ENCODE peak calls at places on chromosomes 4 and X, in eight cellular contexts. One of them, this sample, is unnamed.

GRCh38 chrX:111114806-111115205 is 18.8 kb downstream of the PAK3 start:
- DNase-seq in ovary: no peak
- DNase-seq in stomach: no peak
- DNase-seq in spleen: no peak
- DNase-seq in neural progenitor cell: no peak
- DNase-seq in A549: no peak
- DNase-seq in CD8-positive, alpha-beta T cell: no peak
- DNase-seq in left ventricle myocardium inferior: no peak
- DNase-seq in this sample: no peak

GRCh38 chr4:6041794-6042193 is 23.6 kb upstream of the C4orf50 start:
- DNase-seq in stomach: no peak
- DNase-seq in spleen: no peak
- DNase-seq in CD8-positive, alpha-beta T cell: no peak
- DNase-seq in A549: no peak
- DNase-seq in left ventricle myocardium inferior: no peak
- DNase-seq in ovary: no peak
- DNase-seq in neural progenitor cell: no peak
- DNase-seq in this sample: no peak

GRCh38 chr4:106530816-106531215 is 162.2 kb upstream of the GIMD1 start:
- DNase-seq in neural progenitor cell: no peak
- DNase-seq in left ventricle myocardium inferior: no peak
- DNase-seq in ovary: no peak
- DNase-seq in stomach: no peak
- DNase-seq in A549: no peak
- DNase-seq in CD8-positive, alpha-beta T cell: no peak
- DNase-seq in spleen: no peak
- DNase-seq in this sample: no peak

GRCh38 chr4:126051709-126052424 is 737.1 kb downstream of the FAT4 start:
- DNase-seq in ovary: no peak
- DNase-seq in spleen: no peak
- DNase-seq in left ventricle myocardium inferior: no peak
- DNase-seq in A549: no peak
- DNase-seq in stomach: no peak
- DNase-seq in CD8-positive, alpha-beta T cell: no peak
- DNase-seq in neural progenitor cell: no peak
- DNase-seq in this sample: no peak

GRCh38 chr4:86977621-86978184 is 42.9 kb downstream of the AFF1 start:
- DNase-seq in stomach: no peak
- DNase-seq in ovary: no peak
- DNase-seq in neural progenitor cell: no peak
- DNase-seq in spleen: no peak
- DNase-seq in left ventricle myocardium inferior: no peak
- DNase-seq in A549: peak; percentile 90
- DNase-seq in CD8-positive, alpha-beta T cell: no peak
- DNase-seq in this sample: peak; percentile 52

GRCh38 chr4:85474818-85475630 is at the start of gene ARHGAP24:
- DNase-seq in left ventricle myocardium inferior: peak; percentile 87
- DNase-seq in stomach: peak; percentile 91
- DNase-seq in neural progenitor cell: peak; percentile 94
- DNase-seq in A549: peak; percentile 91
- DNase-seq in CD8-positive, alpha-beta T cell: no peak
- DNase-seq in spleen: peak; percentile 95
- DNase-seq in ovary: peak; percentile 81
- DNase-seq in this sample: peak; percentile 80

GRCh38 chr4:71126719-71127118 is 133.3 kb downstream of the DCK start:
- DNase-seq in A549: peak; percentile 58
- DNase-seq in spleen: no peak
- DNase-seq in stomach: no peak
- DNase-seq in left ventricle myocardium inferior: no peak
- DNase-seq in CD8-positive, alpha-beta T cell: no peak
- DNase-seq in ovary: no peak
- DNase-seq in neural progenitor cell: no peak
- DNase-seq in this sample: peak; percentile 78

GRCh38 chrX:42219231-42219630 is 295.9 kb upstream of the CASK start:
- DNase-seq in spleen: no peak
- DNase-seq in neural progenitor cell: no peak
- DNase-seq in CD8-positive, alpha-beta T cell: no peak
- DNase-seq in stomach: no peak
- DNase-seq in A549: no peak
- DNase-seq in left ventricle myocardium inferior: no peak
- DNase-seq in ovary: no peak
- DNase-seq in this sample: no peak

GRCh38 chrX:151365579-151365978 is 31.4 kb upstream of the VMA21 start:
- DNase-seq in spleen: no peak
- DNase-seq in ovary: no peak
- DNase-seq in A549: no peak
- DNase-seq in neural progenitor cell: no peak
- DNase-seq in left ventricle myocardium inferior: no peak
- DNase-seq in CD8-positive, alpha-beta T cell: no peak
- DNase-seq in stomach: no peak
- DNase-seq in this sample: no peak

GRCh38 chrX:134661295-134661694 is 3.0 kb upstream of the PLAC1 start:
- DNase-seq in spleen: no peak
- DNase-seq in A549: no peak
- DNase-seq in left ventricle myocardium inferior: no peak
- DNase-seq in neural progenitor cell: no peak
- DNase-seq in CD8-positive, alpha-beta T cell: no peak
- DNase-seq in ovary: no peak
- DNase-seq in stomach: no peak
- DNase-seq in this sample: no peak

GRCh38 chr4:47032405-47033106 is 1.2 kb downstream of the GABRB1 start:
- DNase-seq in CD8-positive, alpha-beta T cell: peak; percentile 56
- DNase-seq in A549: peak; percentile 30
- DNase-seq in ovary: peak; percentile 9
- DNase-seq in stomach: peak; percentile 48
- DNase-seq in neural progenitor cell: peak; percentile 88
- DNase-seq in spleen: peak; percentile 73
- DNase-seq in left ventricle myocardium inferior: peak; percentile 46
- DNase-seq in this sample: peak; percentile 38

GRCh38 chr4:148442830-148443549 is 776 bp upstream of the NR3C2 start:
- DNase-seq in spleen: peak; percentile 90
- DNase-seq in neural progenitor cell: no peak
- DNase-seq in left ventricle myocardium inferior: peak; percentile 32
- DNase-seq in A549: no peak
- DNase-seq in ovary: no peak
- DNase-seq in CD8-positive, alpha-beta T cell: no peak
- DNase-seq in stomach: no peak
- DNase-seq in this sample: no peak

GRCh38 chr4:173169178-173169427 is 492 bp downstream of the GALNT7 start:
- DNase-seq in CD8-positive, alpha-beta T cell: no peak
- DNase-seq in neural progenitor cell: peak; percentile 70
- DNase-seq in A549: no peak
- DNase-seq in left ventricle myocardium inferior: no peak
- DNase-seq in stomach: no peak
- DNase-seq in ovary: no peak
- DNase-seq in spleen: no peak
- DNase-seq in this sample: no peak

GRCh38 chr4:52510939-52511583 is 148.0 kb downstream of the USP46 start:
- DNase-seq in spleen: no peak
- DNase-seq in CD8-positive, alpha-beta T cell: no peak
- DNase-seq in ovary: no peak
- DNase-seq in neural progenitor cell: no peak
- DNase-seq in left ventricle myocardium inferior: no peak
- DNase-seq in stomach: no peak
- DNase-seq in A549: no peak
- DNase-seq in this sample: no peak

GRCh38 chr4:53637348-53637747 is 46.1 kb upstream of the LNX1 start:
- DNase-seq in stomach: no peak
- DNase-seq in CD8-positive, alpha-beta T cell: no peak
- DNase-seq in left ventricle myocardium inferior: no peak
- DNase-seq in ovary: no peak
- DNase-seq in spleen: no peak
- DNase-seq in A549: no peak
- DNase-seq in neural progenitor cell: no peak
- DNase-seq in this sample: no peak

GRCh38 chr4:726235-726787 is 20.7 kb downstream of the PCGF3 start:
- DNase-seq in left ventricle myocardium inferior: no peak
- DNase-seq in stomach: no peak
- DNase-seq in neural progenitor cell: no peak
- DNase-seq in A549: no peak
- DNase-seq in ovary: peak; percentile 44
- DNase-seq in spleen: no peak
- DNase-seq in CD8-positive, alpha-beta T cell: no peak
- DNase-seq in this sample: no peak

DNA sequence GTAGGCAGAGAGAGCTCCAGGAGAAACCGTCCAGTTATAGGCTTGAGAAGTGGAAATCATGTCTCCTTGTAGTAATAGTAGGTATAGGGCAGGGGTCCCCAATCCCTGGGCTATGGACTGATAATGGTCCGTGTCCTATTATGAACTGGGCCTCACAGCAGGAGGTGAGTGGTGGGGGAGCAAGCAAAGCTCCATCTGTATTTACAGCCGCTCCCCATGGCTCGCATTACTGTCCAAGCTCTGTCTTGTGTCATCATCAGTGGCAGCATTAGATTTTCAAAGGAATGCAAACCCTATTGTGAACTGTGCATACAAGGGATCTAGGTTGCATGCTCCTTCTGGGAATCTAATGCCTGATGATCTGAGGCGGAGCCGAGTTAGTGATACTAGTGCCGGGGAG is 67.5 kb downstream of the MRPL1 start:
- DNase-seq in spleen: no peak
- DNase-seq in left ventricle myocardium inferior: no peak
- DNase-seq in ovary: no peak
- DNase-seq in stomach: no peak
- DNase-seq in A549: no peak
- DNase-seq in neural progenitor cell: peak; percentile 6
- DNase-seq in CD8-positive, alpha-beta T cell: no peak
- DNase-seq in this sample: no peak
- H3K4me1 ChIP-seq in spleen: no peaks in the 10 kb centered on the region
- H3K4me1 ChIP-seq in left ventricle myocardium inferior: peaks cover 22% of the 10 kb centered on the region
- H3K4me1 ChIP-seq in ovary: no peaks in the 10 kb centered on the region
- H3K4me1 ChIP-seq in stomach: peaks cover 15% of the 10 kb centered on the region
- H3K4me1 ChIP-seq in A549: peaks cover 21% of the 10 kb centered on the region
- H3K4me1 ChIP-seq in neural progenitor cell: no peaks in the 10 kb centered on the region
- H3K4me1 ChIP-seq in CD8-positive, alpha-beta T cell: no peaks in the 10 kb centered on the region
- H3K4me1 ChIP-seq in this sample: peaks cover 37% of the 10 kb centered on the region

GRCh38 chr4:175891863-175892262 is 79.8 kb upstream of the GPM6A start:
- DNase-seq in ovary: no peak
- DNase-seq in CD8-positive, alpha-beta T cell: no peak
- DNase-seq in left ventricle myocardium inferior: no peak
- DNase-seq in neural progenitor cell: peak; percentile 31
- DNase-seq in spleen: no peak
- DNase-seq in stomach: no peak
- DNase-seq in A549: peak; percentile 25
- DNase-seq in this sample: no peak
- TF ChIP-seq CTCF in ovary: no peak
- TF ChIP-seq CTCF in CD8-positive, alpha-beta T cell: no peak
- TF ChIP-seq CTCF in left ventricle myocardium inferior: peak; percentile 30
- TF ChIP-seq CTCF in neural progenitor cell: peak; percentile 56
- TF ChIP-seq CTCF in spleen: no peak
- TF ChIP-seq CTCF in stomach: peak; percentile 23
- TF ChIP-seq CTCF in A549: peak; percentile 38
- TF ChIP-seq CTCF in this sample: peak; percentile 56

GRCh38 chr4:89267392-89267791 is 40.2 kb downstream of the GPRIN3 start:
- DNase-seq in CD8-positive, alpha-beta T cell: no peak
- DNase-seq in left ventricle myocardium inferior: no peak
- DNase-seq in ovary: no peak
- DNase-seq in stomach: no peak
- DNase-seq in neural progenitor cell: no peak
- DNase-seq in spleen: no peak
- DNase-seq in A549: no peak
- DNase-seq in this sample: no peak
- H3K4me1 ChIP-seq in CD8-positive, alpha-beta T cell: no peaks in the 10 kb centered on the region
- H3K4me1 ChIP-seq in left ventricle myocardium inferior: peaks cover 41% of the 10 kb centered on the region
- H3K4me1 ChIP-seq in ovary: no peaks in the 10 kb centered on the region
- H3K4me1 ChIP-seq in stomach: peaks cover 11% of the 10 kb centered on the region
- H3K4me1 ChIP-seq in neural progenitor cell: no peaks in the 10 kb centered on the region
- H3K4me1 ChIP-seq in spleen: peaks cover 5% of the 10 kb centered on the region
- H3K4me1 ChIP-seq in A549: peaks cover 28% of the 10 kb centered on the region
- H3K4me1 ChIP-seq in this sample: no peaks in the 10 kb centered on the region

DNA sequence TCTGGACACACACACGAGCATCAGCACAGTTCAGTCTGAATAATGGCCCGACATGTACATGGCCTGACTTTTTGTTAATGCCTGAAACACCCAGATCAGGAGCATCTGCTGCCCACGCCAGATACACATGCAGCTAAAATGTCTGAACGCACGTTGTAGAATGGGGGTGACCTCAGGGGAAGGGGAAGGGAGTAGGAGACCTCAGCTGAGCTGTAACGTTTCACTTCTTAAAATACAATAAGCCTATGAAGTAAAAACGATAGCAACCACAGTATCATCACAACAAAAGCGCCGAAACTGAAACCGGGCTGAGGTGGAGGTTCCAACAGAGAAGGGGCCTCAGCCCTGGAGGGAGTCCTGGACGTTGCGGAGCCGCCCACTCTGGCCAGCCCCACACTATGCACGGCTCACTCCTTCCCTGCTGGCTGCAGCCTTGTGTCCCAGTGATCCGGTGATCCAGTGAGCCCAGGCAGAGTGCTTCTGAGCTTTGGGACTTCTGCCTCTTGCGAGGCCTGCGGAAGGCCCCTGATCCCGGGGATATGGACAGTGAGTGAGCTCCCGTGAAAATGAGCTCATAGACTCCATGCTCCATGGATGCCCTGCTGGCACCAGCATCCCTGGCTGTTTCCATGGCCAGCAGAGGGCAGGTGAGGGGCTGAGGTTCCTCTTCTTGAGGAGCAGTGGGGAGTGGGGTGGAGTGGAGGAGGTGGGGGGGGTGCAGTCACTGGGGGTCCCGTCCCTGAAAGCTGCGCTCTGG is 52.0 kb downstream of the HMX1 start:
- DNase-seq in CD8-positive, alpha-beta T cell: peak; percentile 44
- DNase-seq in left ventricle myocardium inferior: no peak
- DNase-seq in A549: no peak
- DNase-seq in neural progenitor cell: peak; percentile 21
- DNase-seq in stomach: peak; percentile 14
- DNase-seq in spleen: no peak
- DNase-seq in ovary: no peak
- DNase-seq in this sample: no peak
- TF ChIP-seq CTCF in CD8-positive, alpha-beta T cell: no peak
- TF ChIP-seq CTCF in left ventricle myocardium inferior: no peak
- TF ChIP-seq CTCF in A549: no peak
- TF ChIP-seq CTCF in neural progenitor cell: peak; percentile 35
- TF ChIP-seq CTCF in stomach: no peak
- TF ChIP-seq CTCF in spleen: no peak
- TF ChIP-seq CTCF in ovary: no peak
- TF ChIP-seq CTCF in this sample: no peak

DNA sequence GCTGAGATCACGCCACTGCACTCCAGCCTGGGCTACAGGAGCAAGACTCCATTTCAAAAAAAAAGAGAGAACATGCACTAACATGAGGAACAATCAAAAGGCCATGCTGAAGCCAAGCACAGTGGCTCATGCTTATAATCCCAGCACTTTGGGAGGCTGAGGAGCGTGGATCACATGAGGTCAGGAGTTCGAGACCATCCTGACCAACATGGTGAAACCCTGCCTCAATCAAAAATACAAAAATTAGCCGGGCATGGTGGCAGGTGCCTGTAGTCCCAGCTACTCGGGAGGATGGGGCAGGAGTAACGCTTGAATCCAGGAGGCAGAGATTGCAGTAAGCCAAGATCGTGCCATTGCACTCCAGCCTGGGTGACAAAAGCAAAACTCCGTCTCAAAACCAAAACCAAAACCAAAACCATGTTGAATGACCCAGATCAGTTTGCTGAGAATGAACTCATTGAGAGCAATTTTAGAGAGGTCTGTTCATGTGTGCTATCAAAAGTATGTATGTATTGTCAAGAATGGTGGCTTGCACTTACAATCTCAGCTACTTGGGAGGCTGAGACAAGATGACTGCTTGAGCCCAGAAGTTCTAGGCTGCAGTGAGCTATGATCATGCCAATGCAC is 44.8 kb downstream of the PDS5A start:
- DNase-seq in left ventricle myocardium inferior: no peak
- DNase-seq in spleen: no peak
- DNase-seq in neural progenitor cell: no peak
- DNase-seq in A549: no peak
- DNase-seq in stomach: no peak
- DNase-seq in CD8-positive, alpha-beta T cell: no peak
- DNase-seq in ovary: no peak
- DNase-seq in this sample: no peak
- H3K4me1 ChIP-seq in left ventricle myocardium inferior: peaks cover 42% of the 10 kb centered on the region
- H3K4me1 ChIP-seq in spleen: peaks cover 44% of the 10 kb centered on the region
- H3K4me1 ChIP-seq in neural progenitor cell: peaks cover 8% of the 10 kb centered on the region
- H3K4me1 ChIP-seq in A549: peaks cover 4% of the 10 kb centered on the region
- H3K4me1 ChIP-seq in stomach: peaks cover 55% of the 10 kb centered on the region
- H3K4me1 ChIP-seq in CD8-positive, alpha-beta T cell: peaks cover 32% of the 10 kb centered on the region
- H3K4me1 ChIP-seq in ovary: peaks cover 7% of the 10 kb centered on the region
- H3K4me1 ChIP-seq in this sample: peaks cover 11% of the 10 kb centered on the region

This sample was measured in RWPE2.